ENCODE peak calls at places on chromosomes 3 and 15, in ten cellular contexts. One of them, this sample, is unnamed.

GRCh38 chr3:108603689-108604088 is 14.2 kb downstream of the DZIP3 start:
- DNase-seq in neural progenitor cell: no peak
- DNase-seq in IMR-90: peak
- DNase-seq in gastrocnemius medialis: no peak
- DNase-seq in psoas muscle: no peak
- DNase-seq in AG04450: no peak
- DNase-seq in pancreas: no peak
- DNase-seq in tibial nerve: no peak
- DNase-seq in right cardiac atrium: no peak
- DNase-seq in PC-3: peak
- DNase-seq in this sample: peak

GRCh38 chr3:184937611-184938010 is 125.6 kb downstream of the VPS8 start:
- DNase-seq in PC-3: no peak
- DNase-seq in AG04450: no peak
- DNase-seq in right cardiac atrium: no peak
- DNase-seq in pancreas: no peak
- DNase-seq in psoas muscle: no peak
- DNase-seq in tibial nerve: no peak
- DNase-seq in gastrocnemius medialis: no peak
- DNase-seq in neural progenitor cell: no peak
- DNase-seq in IMR-90: no peak
- DNase-seq in this sample: no peak

GRCh38 chr15:80835338-80835737 is 56.2 kb downstream of the CEMIP start:
- DNase-seq in IMR-90: no peak
- DNase-seq in AG04450: no peak
- DNase-seq in psoas muscle: no peak
- DNase-seq in PC-3: no peak
- DNase-seq in neural progenitor cell: peak
- DNase-seq in gastrocnemius medialis: no peak
- DNase-seq in tibial nerve: no peak
- DNase-seq in pancreas: no peak
- DNase-seq in right cardiac atrium: no peak
- DNase-seq in this sample: no peak

GRCh38 chr15:72968531-72968922 is 83.7 kb upstream of the NEO1 start:
- DNase-seq in tibial nerve: no peak
- DNase-seq in gastrocnemius medialis: no peak
- DNase-seq in IMR-90: no peak
- DNase-seq in PC-3: peak
- DNase-seq in right cardiac atrium: peak
- DNase-seq in psoas muscle: peak
- DNase-seq in pancreas: peak
- DNase-seq in neural progenitor cell: no peak
- DNase-seq in AG04450: no peak
- DNase-seq in this sample: no peak

GRCh38 chr3:27176256-27176655 is 192.9 kb downstream of the NEK10 start:
- DNase-seq in tibial nerve: no peak
- DNase-seq in pancreas: no peak
- DNase-seq in right cardiac atrium: no peak
- DNase-seq in psoas muscle: no peak
- DNase-seq in neural progenitor cell: no peak
- DNase-seq in gastrocnemius medialis: no peak
- DNase-seq in PC-3: no peak
- DNase-seq in AG04450: no peak
- DNase-seq in IMR-90: no peak
- DNase-seq in this sample: no peak

GRCh38 chr3:43893721-43894120 is 203.0 kb downstream of the ABHD5 start:
- DNase-seq in tibial nerve: no peak
- DNase-seq in PC-3: no peak
- DNase-seq in neural progenitor cell: no peak
- DNase-seq in right cardiac atrium: no peak
- DNase-seq in gastrocnemius medialis: no peak
- DNase-seq in psoas muscle: no peak
- DNase-seq in AG04450: no peak
- DNase-seq in IMR-90: no peak
- DNase-seq in pancreas: no peak
- DNase-seq in this sample: no peak

GRCh38 chr15:25182736-25183445 is 228.1 kb downstream of the SNRPN start:
- DNase-seq in pancreas: peak
- DNase-seq in psoas muscle: peak
- DNase-seq in tibial nerve: no peak
- DNase-seq in IMR-90: no peak
- DNase-seq in right cardiac atrium: peak
- DNase-seq in PC-3: no peak
- DNase-seq in neural progenitor cell: no peak
- DNase-seq in AG04450: no peak
- DNase-seq in gastrocnemius medialis: no peak
- DNase-seq in this sample: no peak

GRCh38 chr3:102083971-102084370 is 234.7 kb downstream of the NFKBIZ start:
- DNase-seq in neural progenitor cell: no peak
- DNase-seq in right cardiac atrium: no peak
- DNase-seq in tibial nerve: no peak
- DNase-seq in gastrocnemius medialis: no peak
- DNase-seq in psoas muscle: no peak
- DNase-seq in PC-3: no peak
- DNase-seq in AG04450: peak
- DNase-seq in IMR-90: peak
- DNase-seq in pancreas: no peak
- DNase-seq in this sample: no peak

GRCh38 chr3:29247088-29247745 is 33.7 kb upstream of the RBMS3 start:
- DNase-seq in pancreas: no peak
- DNase-seq in AG04450: no peak
- DNase-seq in PC-3: no peak
- DNase-seq in IMR-90: no peak
- DNase-seq in right cardiac atrium: no peak
- DNase-seq in psoas muscle: no peak
- DNase-seq in gastrocnemius medialis: no peak
- DNase-seq in tibial nerve: no peak
- DNase-seq in neural progenitor cell: no peak
- DNase-seq in this sample: no peak

GRCh38 chr15:60126661-60127060 is 122.5 kb downstream of the FOXB1 start:
- DNase-seq in IMR-90: no peak
- DNase-seq in right cardiac atrium: no peak
- DNase-seq in AG04450: no peak
- DNase-seq in neural progenitor cell: no peak
- DNase-seq in tibial nerve: no peak
- DNase-seq in psoas muscle: no peak
- DNase-seq in PC-3: no peak
- DNase-seq in pancreas: no peak
- DNase-seq in gastrocnemius medialis: no peak
- DNase-seq in this sample: no peak

GRCh38 chr3:44411031-44411645 is 66.3 kb downstream of the ZNF445 start:
- DNase-seq in gastrocnemius medialis: no peak
- DNase-seq in pancreas: no peak
- DNase-seq in PC-3: no peak
- DNase-seq in right cardiac atrium: no peak
- DNase-seq in tibial nerve: no peak
- DNase-seq in psoas muscle: no peak
- DNase-seq in IMR-90: no peak
- DNase-seq in neural progenitor cell: no peak
- DNase-seq in AG04450: no peak
- DNase-seq in this sample: no peak

GRCh38 chr3:3110299-3110630 is at the start of gene IL5RA:
- DNase-seq in right cardiac atrium: no peak
- DNase-seq in psoas muscle: no peak
- DNase-seq in AG04450: no peak
- DNase-seq in PC-3: no peak
- DNase-seq in gastrocnemius medialis: no peak
- DNase-seq in pancreas: no peak
- DNase-seq in IMR-90: no peak
- DNase-seq in tibial nerve: no peak
- DNase-seq in neural progenitor cell: peak
- DNase-seq in this sample: no peak

GRCh38 chr15:31262901-31263671 is 63.5 kb upstream of the KLF13 start:
- DNase-seq in psoas muscle: peak
- DNase-seq in tibial nerve: no peak
- DNase-seq in gastrocnemius medialis: peak
- DNase-seq in PC-3: no peak
- DNase-seq in AG04450: no peak
- DNase-seq in pancreas: peak
- DNase-seq in right cardiac atrium: no peak
- DNase-seq in neural progenitor cell: no peak
- DNase-seq in IMR-90: peak
- DNase-seq in this sample: no peak

GRCh38 chr3:153679711-153680110 is 441.5 kb upstream of the ARHGEF26 start:
- DNase-seq in tibial nerve: no peak
- DNase-seq in right cardiac atrium: no peak
- DNase-seq in AG04450: no peak
- DNase-seq in pancreas: no peak
- DNase-seq in gastrocnemius medialis: no peak
- DNase-seq in IMR-90: no peak
- DNase-seq in neural progenitor cell: no peak
- DNase-seq in psoas muscle: no peak
- DNase-seq in PC-3: no peak
- DNase-seq in this sample: no peak

GRCh38 chr3:27930052-27930602 is 208.0 kb upstream of the EOMES start:
- DNase-seq in neural progenitor cell: no peak
- DNase-seq in IMR-90: no peak
- DNase-seq in psoas muscle: no peak
- DNase-seq in pancreas: no peak
- DNase-seq in PC-3: no peak
- DNase-seq in tibial nerve: no peak
- DNase-seq in gastrocnemius medialis: no peak
- DNase-seq in right cardiac atrium: no peak
- DNase-seq in AG04450: no peak
- DNase-seq in this sample: no peak

GRCh38 chr3:52874869-52875588 is 22.3 kb downstream of the STIMATE start:
- DNase-seq in pancreas: no peak
- DNase-seq in right cardiac atrium: no peak
- DNase-seq in AG04450: no peak
- DNase-seq in IMR-90: no peak
- DNase-seq in neural progenitor cell: no peak
- DNase-seq in PC-3: no peak
- DNase-seq in gastrocnemius medialis: no peak
- DNase-seq in psoas muscle: no peak
- DNase-seq in tibial nerve: no peak
- DNase-seq in this sample: peak

GRCh38 chr3:173513123-173513522 is 115.6 kb downstream of the NLGN1 start:
- DNase-seq in psoas muscle: no peak
- DNase-seq in AG04450: no peak
- DNase-seq in pancreas: no peak
- DNase-seq in gastrocnemius medialis: no peak
- DNase-seq in neural progenitor cell: no peak
- DNase-seq in IMR-90: no peak
- DNase-seq in PC-3: no peak
- DNase-seq in right cardiac atrium: no peak
- DNase-seq in tibial nerve: no peak
- DNase-seq in this sample: no peak

GRCh38 chr15:75321711-75322110 is 14.2 kb upstream of the COMMD4 start:
- DNase-seq in psoas muscle: no peak
- DNase-seq in pancreas: no peak
- DNase-seq in PC-3: no peak
- DNase-seq in AG04450: no peak
- DNase-seq in gastrocnemius medialis: no peak
- DNase-seq in right cardiac atrium: no peak
- DNase-seq in neural progenitor cell: no peak
- DNase-seq in IMR-90: no peak
- DNase-seq in tibial nerve: no peak
- DNase-seq in this sample: no peak

GRCh38 chr15:60184579-60184978 is 180.5 kb downstream of the FOXB1 start:
- DNase-seq in neural progenitor cell: no peak
- DNase-seq in pancreas: no peak
- DNase-seq in AG04450: no peak
- DNase-seq in tibial nerve: no peak
- DNase-seq in right cardiac atrium: no peak
- DNase-seq in gastrocnemius medialis: no peak
- DNase-seq in IMR-90: peak
- DNase-seq in PC-3: peak
- DNase-seq in psoas muscle: no peak
- DNase-seq in this sample: no peak

GRCh38 chr3:9076985-9077384 is 113.7 kb upstream of the RAD18 start:
- DNase-seq in neural progenitor cell: peak
- DNase-seq in AG04450: no peak
- DNase-seq in tibial nerve: no peak
- DNase-seq in right cardiac atrium: no peak
- DNase-seq in PC-3: no peak
- DNase-seq in pancreas: no peak
- DNase-seq in gastrocnemius medialis: no peak
- DNase-seq in psoas muscle: no peak
- DNase-seq in IMR-90: no peak
- DNase-seq in this sample: no peak
- H3K4me3 ChIP-seq in neural progenitor cell: no peak
- H3K4me3 ChIP-seq in AG04450: no peak
- H3K4me3 ChIP-seq in tibial nerve: no peak
- H3K4me3 ChIP-seq in right cardiac atrium: no peak
- H3K4me3 ChIP-seq in PC-3: no peak
- H3K4me3 ChIP-seq in pancreas: no peak
- H3K4me3 ChIP-seq in gastrocnemius medialis: no peak
- H3K4me3 ChIP-seq in psoas muscle: no peak
- H3K4me3 ChIP-seq in IMR-90: no peak
- H3K4me3 ChIP-seq in this sample: no peak

GRCh38 chr15:69300129-69300588 is 1.4 kb downstream of the PAQR5 start:
- DNase-seq in tibial nerve: no peak
- DNase-seq in neural progenitor cell: peak
- DNase-seq in PC-3: no peak
- DNase-seq in IMR-90: no peak
- DNase-seq in psoas muscle: no peak
- DNase-seq in AG04450: no peak
- DNase-seq in right cardiac atrium: no peak
- DNase-seq in gastrocnemius medialis: no peak
- DNase-seq in pancreas: peak
- DNase-seq in this sample: no peak
- H3K27ac ChIP-seq in tibial nerve: no peak
- H3K27ac ChIP-seq in neural progenitor cell: no peak
- H3K27ac ChIP-seq in PC-3: no peak
- H3K27ac ChIP-seq in IMR-90: no peak
- H3K27ac ChIP-seq in psoas muscle: no peak
- H3K27ac ChIP-seq in AG04450: no peak
- H3K27ac ChIP-seq in right cardiac atrium: no peak
- H3K27ac ChIP-seq in gastrocnemius medialis: no peak
- H3K27ac ChIP-seq in pancreas: peak
- H3K27ac ChIP-seq in this sample: no peak

DNA sequence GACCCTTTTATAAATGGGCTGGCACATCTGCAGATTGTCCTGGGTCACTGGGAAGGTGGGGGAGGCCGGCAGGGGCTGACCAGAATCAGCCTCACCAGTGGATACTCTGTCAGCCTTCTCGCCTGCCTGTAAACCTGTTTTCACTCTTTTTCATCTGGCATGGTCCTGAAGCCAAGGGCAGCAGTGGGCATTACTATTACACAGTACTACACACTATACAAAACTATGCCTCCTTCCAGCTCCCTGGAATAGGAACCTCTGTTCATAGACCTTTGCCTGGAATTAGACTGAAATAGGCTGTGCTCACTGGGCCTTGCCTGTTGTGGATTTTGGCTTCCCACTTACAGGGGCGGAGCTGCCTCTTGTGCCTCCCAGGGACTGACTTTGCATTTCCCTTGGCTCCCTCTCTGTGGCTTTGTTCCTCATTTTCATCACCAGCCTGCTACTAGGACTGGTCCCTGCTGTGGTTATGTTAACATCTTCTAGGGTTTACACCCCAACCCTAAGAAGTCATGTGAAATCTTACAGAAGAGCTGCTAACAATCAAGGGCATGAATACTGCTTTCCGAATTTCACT is 120.7 kb downstream of the FNDC3B start:
- DNase-seq in psoas muscle: no peak
- DNase-seq in pancreas: no peak
- DNase-seq in tibial nerve: peak
- DNase-seq in PC-3: no peak
- DNase-seq in neural progenitor cell: peak
- DNase-seq in AG04450: no peak
- DNase-seq in IMR-90: no peak
- DNase-seq in gastrocnemius medialis: peak
- DNase-seq in right cardiac atrium: peak
- DNase-seq in this sample: no peak
- H3K4me3 ChIP-seq in psoas muscle: no peak
- H3K4me3 ChIP-seq in pancreas: no peak
- H3K4me3 ChIP-seq in tibial nerve: no peak
- H3K4me3 ChIP-seq in PC-3: no peak
- H3K4me3 ChIP-seq in neural progenitor cell: no peak
- H3K4me3 ChIP-seq in AG04450: no peak
- H3K4me3 ChIP-seq in IMR-90: no peak
- H3K4me3 ChIP-seq in gastrocnemius medialis: no peak
- H3K4me3 ChIP-seq in right cardiac atrium: no peak
- H3K4me3 ChIP-seq in this sample: no peak

GRCh38 chr15:62858343-62858742 is 184.2 kb upstream of the TPM1 start:
- DNase-seq in tibial nerve: no peak
- DNase-seq in right cardiac atrium: no peak
- DNase-seq in PC-3: peak
- DNase-seq in psoas muscle: no peak
- DNase-seq in gastrocnemius medialis: no peak
- DNase-seq in AG04450: no peak
- DNase-seq in neural progenitor cell: no peak
- DNase-seq in pancreas: no peak
- DNase-seq in IMR-90: no peak
- DNase-seq in this sample: no peak
- H3K27ac ChIP-seq in tibial nerve: no peak
- H3K27ac ChIP-seq in right cardiac atrium: no peak
- H3K27ac ChIP-seq in PC-3: peak
- H3K27ac ChIP-seq in psoas muscle: no peak
- H3K27ac ChIP-seq in gastrocnemius medialis: no peak
- H3K27ac ChIP-seq in AG04450: no peak
- H3K27ac ChIP-seq in neural progenitor cell: no peak
- H3K27ac ChIP-seq in pancreas: no peak
- H3K27ac ChIP-seq in IMR-90: no peak
- H3K27ac ChIP-seq in this sample: no peak